ENCODE peak calls at places on chromosomes 5 and 9, in five cellular contexts. J, R, B, G and I are unnamed samples.
A peak's percentile ranks its signal among the peaks of the same experiment; 100 is the strongest.

GRCh38 chr9:77833686-77834429 is 185.7 kb upstream of the GNA14 start:
- DNase-seq in G (no peak), B (no peak), J (no peak), R (no peak), I (no peak)

GRCh38 chr5:132193165-132193694 is 34.4 kb downstream of the P4HA2 start:
- DNase-seq in J (no peak), G (no peak), B (no peak), R (no peak), I (no peak)

GRCh38 chr9:118961857-118962256 is 407.4 kb downstream of the BRINP1 start:
- DNase-seq in B (no peak), J (peak; percentile 9), G (no peak), R (no peak), I (no peak)

GRCh38 chr5:6812800-6813731 is 99.8 kb downstream of the TENT4A start:
- DNase-seq in R (no peak), B (no peak), G (no peak), J (peak; percentile 30), I (no peak)

GRCh38 chr9:121464968-121465367 is 34.7 kb downstream of the GGTA1 start:
- DNase-seq in B (no peak), G (no peak), J (no peak), R (no peak), I (no peak)

GRCh38 chr5:119897537-119898370 is 268.4 kb downstream of the FAM170A start:
- DNase-seq in R (no peak), G (no peak), B (no peak), J (peak; percentile 2), I (no peak)

GRCh38 chr9:95080961-95081658 is 236.4 kb downstream of the FANCC start:
- DNase-seq in G (no peak), B (no peak), J (no peak), R (no peak), I (no peak)

GRCh38 chr5:78899922-78900362 is 85.2 kb downstream of the ARSB start:
- DNase-seq in B (peak; percentile 56), G (no peak), R (no peak), J (peak; percentile 83), I (peak; percentile 28)

GRCh38 chr9:33921967-33922895 is 105.3 kb downstream of the UBE2R2 start:
- DNase-seq in J (peak; percentile 45), R (no peak), G (no peak), B (peak; percentile 23), I (no peak)

GRCh38 chr5:73170522-73170921 is 2.5 kb upstream of the TMEM174 start:
- DNase-seq in R (no peak), J (peak; percentile 67), B (peak; percentile 36), G (no peak), I (no peak)

GRCh38 chr5:61675015-61675692 is 343.1 kb downstream of the ZSWIM6 start:
- DNase-seq in J (no peak), R (no peak), B (peak; percentile 8), G (no peak), I (no peak)

GRCh38 chr5:135436856-135437795 is 10.0 kb downstream of the DCANP1 start:
- DNase-seq in J (no peak), G (no peak), B (peak; percentile 53), R (no peak), I (peak; percentile 17)

DNA sequence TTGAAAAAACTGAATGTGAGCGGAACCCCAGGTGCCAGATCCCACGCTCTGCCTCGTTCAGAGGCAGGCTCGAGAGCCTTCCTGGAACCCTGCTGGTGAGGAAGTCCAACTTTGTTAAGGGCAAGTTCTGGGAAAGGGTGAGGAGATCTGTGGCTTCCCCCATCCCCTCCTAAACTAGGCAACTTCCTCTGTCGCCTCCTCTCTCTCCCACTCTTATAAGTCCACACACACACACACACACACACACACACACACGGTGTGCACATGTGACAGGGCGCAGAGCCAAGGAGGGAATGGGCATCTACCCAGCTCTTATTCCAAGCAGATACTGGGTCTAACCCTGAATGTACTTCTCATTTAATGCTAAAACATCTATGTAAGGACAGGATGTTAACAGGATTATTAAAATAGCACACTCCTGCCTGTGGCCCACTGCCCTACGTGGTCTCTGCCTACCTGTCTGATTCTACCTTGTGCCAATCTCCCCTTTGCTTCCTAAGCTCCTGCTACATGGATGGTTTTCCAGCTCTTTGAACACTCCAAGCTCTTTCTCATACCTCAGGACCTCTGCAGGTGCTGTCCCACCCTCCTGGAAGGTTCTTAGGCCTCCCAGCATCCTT is 72.4 kb upstream of the FBXW11 start:
- DNase-seq in B (no peak), G (no peak), J (no peak), R (no peak), I (no peak)
- TF ChIP-seq CTCF in B (no peak), G (no peak), J (no peak), R (no peak), I (no peak)

GRCh38 chr9:128085852-128086409 is 17.9 kb downstream of the SLC25A25 start:
- DNase-seq in B (no peak), G (no peak), R (no peak), J (no peak), I (no peak)

GRCh38 chr9:128091571-128091970 is 23.5 kb downstream of the SLC25A25 start:
- DNase-seq in B (no peak), R (no peak), G (no peak), J (no peak), I (no peak)

GRCh38 chr9:128091144-128091543 is 23.1 kb downstream of the SLC25A25 start:
- DNase-seq in R (peak; percentile 85), B (no peak), G (no peak), J (peak; percentile 79), I (no peak)

GRCh38 chr9:128087262-128087661 is 19.2 kb downstream of the SLC25A25 start:
- DNase-seq in G (no peak), J (no peak), R (no peak), B (no peak), I (no peak)

GRCh38 chr9:128088253-128088945 is 20.4 kb downstream of the SLC25A25 start:
- DNase-seq in G (peak; percentile 46), J (no peak), R (no peak), B (no peak), I (no peak)
- TF ChIP-seq CTCF in G (no peak), J (no peak), R (no peak), B (no peak), I (no peak)

DNA sequence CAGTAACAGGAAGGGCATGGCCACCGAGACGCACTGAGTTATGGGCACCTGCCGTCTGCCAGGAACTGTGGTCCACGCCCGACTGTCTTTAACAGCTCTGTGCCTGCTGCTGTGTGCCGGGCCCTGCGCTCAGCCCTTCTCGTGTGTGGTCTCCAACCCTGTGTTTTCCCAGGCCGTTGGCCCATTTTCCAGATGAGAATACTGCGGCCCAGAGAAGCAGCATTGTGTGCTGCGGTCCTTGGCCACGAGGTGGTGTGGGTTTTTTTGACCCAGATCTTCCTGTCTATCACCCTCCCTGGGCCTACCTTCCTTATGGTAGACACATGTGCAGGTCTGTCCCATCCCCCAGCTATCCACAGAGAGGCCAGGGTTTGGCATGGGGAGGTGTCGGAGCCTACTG is 47.0 kb downstream of the RXRA start:
- DNase-seq in J (no peak), R (no peak), G (no peak), B (no peak), I (peak; percentile 72)
- TF ChIP-seq CTCF in J (no peak), R (peak; percentile 28), G (peak; percentile 7), B (no peak), I (peak; percentile 22)

DNA sequence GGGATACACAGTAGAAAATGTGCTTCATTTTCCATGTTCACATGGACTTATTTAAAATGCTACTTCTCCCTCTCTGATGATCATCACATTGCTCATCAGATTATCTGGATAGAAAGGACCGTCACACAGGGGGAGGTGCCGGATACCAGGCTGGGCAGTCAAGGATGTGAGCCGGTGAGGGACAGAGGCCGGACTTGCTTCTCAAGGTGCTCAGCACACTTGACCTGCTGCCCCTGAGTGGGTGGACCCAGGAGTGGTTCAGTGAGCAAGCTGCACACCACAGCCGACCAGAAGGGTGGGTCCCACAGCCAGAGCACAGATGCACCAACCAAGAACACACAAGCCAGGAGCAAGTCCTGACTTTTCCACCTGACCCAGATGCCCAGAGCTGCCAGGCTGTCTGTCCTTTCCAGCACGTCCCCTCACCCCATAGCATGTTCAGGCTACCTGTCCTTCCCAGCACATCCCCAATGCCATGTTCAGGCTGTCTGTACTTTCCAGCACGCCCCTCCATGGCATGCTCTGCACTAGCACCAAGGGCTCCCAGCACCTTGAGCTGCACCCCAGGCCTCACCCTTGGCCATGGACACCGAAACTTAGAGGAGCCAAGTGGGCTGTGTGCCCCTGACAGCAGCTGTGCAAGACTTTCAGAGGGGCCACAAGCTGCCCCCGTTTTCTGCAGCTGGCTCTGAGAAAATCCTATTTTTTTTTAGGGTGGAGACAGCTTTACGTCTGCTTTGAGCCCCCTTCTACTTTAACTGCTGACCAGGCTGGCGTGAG is 77.8 kb downstream of the SECISBP2 start:
- DNase-seq in R (peak; percentile 32), G (no peak), J (peak; percentile 6), B (no peak), I (no peak)
- TF ChIP-seq CTCF in R (no peak), G (no peak), J (no peak), B (no peak), I (no peak)

GRCh38 chr5:15495026-15495425 is 5.0 kb upstream of the FBXL7 start:
- DNase-seq in J (no peak), R (no peak), G (no peak), B (no peak), I (no peak)
- TF ChIP-seq CTCF in J (no peak), R (no peak), G (no peak), B (no peak), I (no peak)

DNA sequence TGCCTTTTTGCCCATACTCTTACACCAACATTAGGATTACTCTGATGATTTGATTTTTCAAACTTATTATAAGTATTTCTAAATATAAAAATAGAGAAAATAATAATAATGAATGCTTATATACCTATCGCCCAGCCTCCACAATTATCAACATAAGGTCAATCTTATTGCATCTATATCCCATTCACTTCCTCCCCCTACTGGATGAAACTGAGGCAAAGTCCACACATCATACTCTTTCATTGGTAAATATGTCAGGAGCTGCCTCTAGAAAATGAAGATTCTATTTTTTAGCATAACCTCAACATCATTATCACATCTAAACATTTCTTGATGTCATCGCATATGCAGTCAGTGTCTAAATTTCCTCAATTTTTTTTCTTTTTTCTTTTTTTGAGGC is 44.3 kb downstream of the SH3RF2 start:
- DNase-seq in G (no peak), J (no peak), B (no peak), R (no peak), I (no peak)
- TF ChIP-seq CTCF in G (peak; percentile 6), J (no peak), B (peak; percentile 18), R (peak; percentile 8), I (no peak)

DNA sequence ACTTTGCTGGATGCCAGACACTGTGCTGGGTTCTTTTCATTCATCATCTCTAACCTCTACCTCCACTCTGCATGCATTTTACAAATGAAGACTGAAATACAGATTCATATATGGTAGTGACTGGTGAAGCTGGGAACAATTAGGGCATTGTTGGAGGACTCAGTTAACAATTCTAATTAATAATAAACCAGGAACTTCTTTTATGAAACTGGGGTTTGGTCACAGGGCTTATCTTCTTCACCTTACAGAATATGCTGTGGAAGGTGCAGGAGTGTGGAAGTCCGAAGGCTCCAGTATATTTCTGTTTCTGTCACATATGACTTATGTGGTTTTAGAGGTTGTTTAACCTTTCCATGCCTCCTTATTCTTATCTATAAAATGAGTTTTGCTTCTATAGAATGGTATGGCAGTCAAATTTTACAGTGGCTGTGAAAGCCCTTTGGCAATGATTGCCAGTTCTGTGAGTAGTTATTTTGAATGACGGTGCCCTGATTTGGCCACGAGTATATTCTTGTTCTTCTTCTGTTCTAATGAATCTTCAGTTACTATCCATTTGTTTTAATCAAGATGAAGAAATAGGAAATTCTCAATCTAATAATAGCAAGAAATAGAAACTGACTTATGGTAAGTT is 284.7 kb downstream of the GABRB2 start:
- DNase-seq in J (no peak), R (no peak), B (no peak), G (no peak), I (no peak)
- TF ChIP-seq CTCF in J (no peak), R (no peak), B (no peak), G (no peak), I (no peak)